ENCODE peak calls at places on chromosomes 2 and 18, in six cellular contexts. Z, S, I, P, D and O are unnamed samples. For H3K27me3, the result is how much of the 10 kb centered on the place peaks cover.

GRCh38 chr2:106193491-106193976 is 567 bp downstream of the UXS1 start:
- DNase-seq in P (peak), D (no peak), S (no peak), I (peak), Z (no peak), O (peak)

GRCh38 chr2:199261936-199262335 is 195.8 kb downstream of the SATB2 start:
- DNase-seq in S (no peak), P (no peak), D (no peak), Z (no peak), I (no peak), O (no peak)

GRCh38 chr2:70938580-70938938 is 2.9 kb downstream of the ATP6V1B1 start:
- DNase-seq in Z (no peak), I (no peak), S (no peak), P (no peak), D (no peak), O (peak)

GRCh38 chr2:216340280-216340631 is 32.0 kb downstream of the MARCHF4 start:
- DNase-seq in P (no peak), D (no peak), S (no peak), I (no peak), Z (no peak), O (no peak)

GRCh38 chr18:12911025-12911927 is 27.2 kb upstream of the PTPN2 start:
- DNase-seq in I (peak), S (no peak), Z (peak), D (no peak), P (no peak), O (peak)

GRCh38 chr2:160351978-160352377 is 141.6 kb downstream of the RBMS1 start:
- DNase-seq in P (no peak), I (no peak), D (no peak), S (peak), Z (peak), O (no peak)

GRCh38 chr2:156672569-156673270 is 236.5 kb downstream of the GPD2 start:
- DNase-seq in S (peak), Z (no peak), D (no peak), I (no peak), P (no peak), O (no peak)

GRCh38 chr2:225122582-225123486 is 80.6 kb upstream of the DOCK10 start:
- DNase-seq in D (no peak), S (peak), P (peak), Z (no peak), I (no peak), O (no peak)

GRCh38 chr2:124153713-124154112 is 128.6 kb downstream of the CNTNAP5 start:
- DNase-seq in I (no peak), Z (no peak), D (no peak), P (no peak), S (no peak), O (no peak)

GRCh38 chr2:20223345-20224190 is 1.4 kb downstream of the SDC1 start:
- DNase-seq in P (peak), Z (peak), I (peak), S (peak), D (no peak), O (peak)

GRCh38 chr2:224039080-224039769 is at the start of gene SERPINE2:
- DNase-seq in D (peak), P (peak), S (peak), I (peak), Z (peak), O (peak)

GRCh38 chr2:224042191-224042696 is 3.2 kb upstream of the SERPINE2 start:
- DNase-seq in I (no peak), Z (peak), S (no peak), D (no peak), P (no peak), O (no peak)

GRCh38 chr2:224039770-224040088 is 643 bp upstream of the SERPINE2 start:
- DNase-seq in I (no peak), P (peak), S (no peak), D (no peak), Z (no peak), O (no peak)

GRCh38 chr2:224041554-224041953 is 2.5 kb upstream of the SERPINE2 start:
- DNase-seq in P (no peak), S (no peak), D (no peak), Z (no peak), I (no peak), O (no peak)

GRCh38 chr2:224040753-224041152 is 1.7 kb upstream of the SERPINE2 start:
- DNase-seq in P (no peak), D (no peak), I (no peak), S (no peak), Z (no peak), O (no peak)
- H3K27me3 ChIP-seq in P (under half), D (under half), I (half or more), S (under half), Z (under half), O (under half)

DNA sequence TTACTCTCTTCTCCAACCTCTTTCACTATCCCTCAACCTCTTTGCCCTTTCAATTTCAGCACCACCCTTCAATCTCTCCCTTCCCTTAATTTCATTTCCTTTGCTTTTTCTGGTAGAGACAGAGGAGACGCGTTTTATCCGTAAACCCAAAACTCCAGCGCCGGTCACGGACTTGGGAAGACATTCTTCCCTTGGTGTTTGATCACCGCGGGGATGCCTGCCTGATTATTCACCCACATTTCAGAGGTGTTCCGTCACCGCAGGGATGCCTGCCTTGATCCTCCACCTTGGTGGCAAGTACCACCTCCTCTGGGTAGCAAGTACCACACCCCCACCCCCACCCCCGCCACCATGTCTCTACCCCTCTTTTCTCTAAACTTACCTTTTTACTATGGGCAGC is 669.4 kb upstream of the PKDCC start:
- DNase-seq in P (no peak), S (no peak), D (no peak), Z (no peak), I (no peak), O (no peak)
- TF ChIP-seq CTCF in P (no peak), S (no peak), D (no peak), Z (no peak), I (no peak), O (no peak)

GRCh38 chr2:219038600-219038999 is 2.7 kb downstream of the CFAP65 start:
- DNase-seq in P (no peak), D (no peak), Z (no peak), I (no peak), S (no peak), O (no peak)

GRCh38 chr2:219041252-219041651 is at the start of gene CFAP65:
- DNase-seq in P (peak), S (peak), D (no peak), Z (peak), I (peak), O (no peak)

GRCh38 chr2:219045937-219046550 is 4.7 kb upstream of the CFAP65 start:
- DNase-seq in D (no peak), I (no peak), Z (peak), P (peak), S (peak), O (no peak)

GRCh38 chr2:219042157-219042556 is 841 bp upstream of the CFAP65 start:
- DNase-seq in I (no peak), P (no peak), Z (no peak), S (no peak), D (no peak), O (no peak)

GRCh38 chr2:219042750-219043149 is 1.4 kb upstream of the CFAP65 start:
- DNase-seq in S (no peak), P (no peak), Z (no peak), D (no peak), I (no peak), O (no peak)
- H3K27me3 ChIP-seq in S (under half), P (half or more), Z (under half), D (half or more), I (half or more), O (half or more)

GRCh38 chr2:230321031-230321430 is 6.0 kb upstream of the SP140L start:
- DNase-seq in I (peak), Z (no peak), P (no peak), S (no peak), D (no peak), O (no peak)

GRCh38 chr2:230323385-230324106 is 3.4 kb upstream of the SP140L start:
- DNase-seq in Z (no peak), I (peak), P (no peak), D (no peak), S (no peak), O (no peak)

GRCh38 chr2:230324503-230324902 is 2.5 kb upstream of the SP140L start:
- DNase-seq in D (no peak), Z (no peak), S (no peak), P (no peak), I (no peak), O (no peak)

GRCh38 chr2:230325316-230326243 is 1.4 kb upstream of the SP140L start:
- DNase-seq in Z (no peak), P (no peak), I (peak), D (no peak), S (no peak), O (no peak)

DNA sequence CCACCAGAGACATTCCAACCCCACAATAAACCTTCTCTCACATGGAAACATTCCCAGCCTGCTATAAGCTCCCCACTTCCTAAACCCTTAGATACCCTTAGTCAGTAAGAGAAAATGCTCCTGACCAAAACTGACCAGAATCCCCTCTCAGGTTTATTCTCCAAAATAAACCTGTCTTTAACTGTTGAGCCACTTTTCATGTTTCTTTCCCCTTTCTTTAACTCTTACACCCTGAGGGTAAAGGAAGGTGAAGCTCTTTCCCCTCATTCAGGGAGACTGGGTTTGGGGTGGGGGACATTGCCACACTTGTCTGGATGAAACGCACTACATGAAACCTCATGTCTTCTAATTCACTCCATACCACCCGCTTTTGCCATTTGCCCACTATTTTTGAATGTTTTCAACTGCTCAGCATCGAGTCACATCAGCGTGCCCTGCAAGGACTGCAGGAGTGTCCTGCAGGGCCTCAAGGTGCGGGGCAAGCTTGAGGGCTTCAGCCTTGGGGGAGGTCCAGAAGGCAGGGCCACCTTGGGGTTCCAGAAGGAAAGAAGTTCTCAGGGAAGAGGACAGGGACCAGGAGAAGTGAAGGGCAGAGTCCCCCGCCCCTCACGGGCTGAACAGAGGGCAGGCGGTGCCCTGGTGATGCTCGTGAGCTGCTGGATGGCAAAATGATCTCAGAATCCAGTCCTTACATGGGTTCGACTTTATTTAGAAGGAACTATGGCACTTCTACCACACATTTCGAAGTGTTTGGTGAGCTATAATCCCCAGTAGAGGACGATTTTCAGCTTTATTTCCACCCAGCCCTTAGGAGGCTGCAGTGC is 4.2 kb upstream of the SP140L start:
- DNase-seq in I (peak), P (no peak), D (no peak), S (no peak), Z (no peak), O (no peak)
- TF ChIP-seq CTCF in I (no peak), P (no peak), D (no peak), S (no peak), Z (peak), O (no peak)

GRCh38 chr2:15667579-15668556 is 76.2 kb downstream of the DDX1 start:
- DNase-seq in Z (peak), I (no peak), P (no peak), S (peak), D (no peak), O (no peak)
- H3K27me3 ChIP-seq in Z (under half), I (under half), P (under half), S (half or more), D (under half), O (under half)